ENCODE peak calls at places on chromosomes 11 and 22, in eight cellular contexts. N is AG10803; O is neural crest cell; K is NCI-H1105; E is activated CD4-positive, alpha-beta T cell treated with anti-CD3 and anti-CD28 coated beads for 48 hours; V is EH; C is choroid plexus epithelial cell; F is GM20000. Z is an unnamed sample.

GRCh38 chr22:46537946-46538815 is 761 bp upstream of the CELSR1 start:
- DNase-seq in N (peak; percentile 17), O (peak; percentile 49), K (peak; percentile 21), E (no peak), V (peak; percentile 44), C (peak; percentile 52), F (peak; percentile 59), Z (no peak)

GRCh38 chr11:44592125-44592643 is 26.7 kb downstream of the CD82 start:
- DNase-seq in N (peak; percentile 92), O (no peak), K (no peak), E (no peak), V (peak; percentile 13), C (peak; percentile 59), F (no peak), Z (no peak)

GRCh38 chr22:41909290-41910049 is 5.4 kb downstream of the SHISA8 start:
- DNase-seq in N (no peak), O (no peak), K (no peak), E (no peak), V (no peak), C (no peak), F (no peak), Z (no peak)

GRCh38 chr11:3984896-3985295 is 109.7 kb upstream of the RRM1 start:
- DNase-seq in N (no peak), O (no peak), K (no peak), E (peak; percentile 47), V (no peak), C (peak; percentile 61), F (no peak), Z (no peak)

GRCh38 chr11:106397787-106398355 is 320.4 kb downstream of the AASDHPPT start:
- DNase-seq in N (peak; percentile 23), O (no peak), K (no peak), E (no peak), V (no peak), C (no peak), F (no peak), Z (no peak)

GRCh38 chr11:33033493-33033892 is 5.9 kb upstream of the TCP11L1 start:
- DNase-seq in N (no peak), O (no peak), K (no peak), E (no peak), V (no peak), C (no peak), F (no peak), Z (no peak)

GRCh38 chr11:110921742-110922200 is 209.5 kb upstream of the ARHGAP20 start:
- DNase-seq in N (peak; percentile 24), O (no peak), K (no peak), E (no peak), V (peak; percentile 31), C (peak; percentile 70), F (no peak), Z (no peak)

GRCh38 chr22:28989035-28989464 is 72.6 kb downstream of the C22orf31 start:
- DNase-seq in N (no peak), O (no peak), K (no peak), E (peak; percentile 47), V (no peak), C (no peak), F (no peak), Z (no peak)